ENCODE peak calls at places on chromosomes 2 and 18, in ten cellular contexts. Z, U, G, Q, M, N, V, E, C and F are unnamed samples.

GRCh38 chr2:168599738-168600137 is 143.7 kb downstream of the CERS6 start:
- DNase-seq in V (no peak), E (no peak), Q (no peak), C (no peak), Z (no peak), N (no peak), G (no peak), M (no peak), U (no peak), F (no peak)

GRCh38 chr2:55338268-55338667 is 69.2 kb upstream of the MTIF2 start:
- DNase-seq in U (peak), Q (no peak), E (no peak), Z (peak), M (no peak), C (no peak), N (no peak), V (no peak), G (no peak), F (no peak)

GRCh38 chr2:118221952-118222594 is 133.8 kb downstream of the INSIG2 start:
- DNase-seq in V (peak), Z (peak), M (peak), E (peak), G (peak), N (peak), C (peak), Q (peak), U (peak), F (no peak)

GRCh38 chr2:240339411-240340360 is 95.8 kb upstream of the GPC1 start:
- DNase-seq in G (no peak), Z (no peak), U (no peak), E (no peak), V (no peak), C (no peak), N (peak), Q (no peak), M (peak), F (no peak)

GRCh38 chr18:23689031-23689615 is at the start of gene LAMA3:
- DNase-seq in Q (peak), C (peak), E (no peak), G (peak), M (no peak), Z (peak), U (no peak), V (no peak), N (peak), F (no peak)

GRCh38 chr18:58502628-58503027 is 126.3 kb downstream of the ALPK2 start:
- DNase-seq in U (no peak), N (no peak), V (peak), C (no peak), Z (no peak), Q (no peak), G (no peak), M (no peak), E (no peak), F (no peak)

GRCh38 chr2:145682536-145683157 is 1162.7 kb upstream of the ZEB2 start:
- DNase-seq in U (no peak), E (no peak), V (no peak), C (no peak), M (peak), Z (peak), Q (no peak), N (no peak), G (peak), F (no peak)

GRCh38 chr2:142321706-142322280 is 191.0 kb upstream of the LRP1B start:
- DNase-seq in V (no peak), E (no peak), U (no peak), Z (no peak), Q (no peak), G (no peak), M (no peak), N (no peak), C (peak), F (no peak)

GRCh38 chr2:11402436-11402835 is 58.0 kb upstream of the ROCK2 start:
- DNase-seq in N (no peak), Q (no peak), V (no peak), Z (no peak), C (no peak), U (no peak), G (no peak), M (no peak), E (no peak), F (no peak)

GRCh38 chr2:172208881-172209325 is 106.2 kb upstream of the DLX2 start:
- DNase-seq in N (no peak), U (no peak), E (no peak), G (peak), V (no peak), Q (no peak), C (peak), M (no peak), Z (no peak), F (no peak)

GRCh38 chr18:63079114-63079513 is 240.5 kb downstream of the BCL2 start:
- DNase-seq in N (no peak), G (no peak), M (peak), Q (no peak), C (peak), E (peak), U (no peak), Z (no peak), V (peak), F (no peak)

GRCh38 chr2:152354909-152355308 is 19.9 kb downstream of the FMNL2 start:
- DNase-seq in G (peak), Z (peak), E (no peak), Q (no peak), V (no peak), M (no peak), C (no peak), N (no peak), U (no peak), F (no peak)

GRCh38 chr2:29759342-29759741 is 162.0 kb downstream of the ALK start:
- DNase-seq in G (no peak), U (no peak), C (no peak), Z (no peak), V (no peak), N (no peak), E (no peak), Q (no peak), M (no peak), F (no peak)

GRCh38 chr2:218865999-218866398 is 6.4 kb downstream of the WNT6 start:
- DNase-seq in E (no peak), Z (no peak), C (no peak), G (no peak), Q (no peak), N (no peak), U (no peak), M (no peak), V (no peak), F (no peak)